ENCODE peak calls at places on chromosomes 11 and 22, in five cellular contexts. O is nucleus accumbens; H is GM23338; L is DMS153; P is activated CD4-positive, CD25-positive, alpha-beta regulatory T cell treated with anti-CD3 and anti-CD28 coated beads, Interleukin-2, amount 50 U/mL, for 16 hours. Y is an unnamed sample.

GRCh38 chr11:35619754-35620640 is 1.7 kb downstream of the FJX1 start:
- DNase-seq in H (peak), L (no peak), O (peak), P (no peak), Y (peak)

GRCh38 chr11:64489831-64490441 is 101.1 kb upstream of the SLC22A12 start:
- DNase-seq in H (peak), O (peak), P (no peak), L (peak), Y (peak)

GRCh38 chr11:64019106-64020031 is 16.4 kb upstream of the FLRT1 start:
- DNase-seq in L (no peak), O (no peak), H (no peak), P (no peak), Y (no peak)

GRCh38 chr11:623349-623869 is 1.3 kb downstream of the CDHR5 start:
- DNase-seq in O (no peak), H (no peak), L (no peak), P (no peak), Y (no peak)

GRCh38 chr11:130381317-130381716 is 47.1 kb downstream of the ADAMTS8 start:
- DNase-seq in L (no peak), P (no peak), H (no peak), O (no peak), Y (no peak)

GRCh38 chr11:17744151-17744940 is 9.8 kb downstream of the KCNC1 start:
- DNase-seq in P (no peak), L (no peak), H (no peak), O (no peak), Y (no peak)

GRCh38 chr11:102452461-102453285 is at the start of gene TMEM123:
- DNase-seq in H (peak), L (peak), O (peak), P (peak), Y (peak)

GRCh38 chr11:128420277-128420676 is 167.1 kb downstream of the ETS1 start:
- DNase-seq in O (no peak), P (no peak), H (no peak), L (no peak), Y (no peak)

GRCh38 chr11:13210424-13210823 is 67.2 kb upstream of the BMAL1 start:
- DNase-seq in P (no peak), L (peak), H (peak), O (no peak), Y (peak)

GRCh38 chr22:30224161-30224857 is 22.2 kb downstream of the LIF start:
- DNase-seq in H (no peak), L (no peak), P (no peak), O (no peak), Y (no peak)

GRCh38 chr22:43620197-43620596 is 191.9 kb downstream of the EFCAB6 start:
- DNase-seq in L (no peak), P (no peak), O (no peak), H (no peak), Y (no peak)

GRCh38 chr22:50089231-50090140 is at the start of gene MOV10L1:
- DNase-seq in L (no peak), O (no peak), H (peak), P (no peak), Y (peak)

GRCh38 chr11:69162505-69162904 is 6.8 kb downstream of the SMIM38 start:
- DNase-seq in L (no peak), P (no peak), H (no peak), O (no peak), Y (no peak)

GRCh38 chr11:67441731-67442401 is 1.4 kb downstream of the CORO1B start:
- DNase-seq in P (no peak), H (no peak), O (no peak), L (no peak), Y (no peak)

GRCh38 chr11:116244889-116245288 is 527.9 kb downstream of the BUD13 start:
- DNase-seq in P (no peak), L (no peak), O (no peak), H (no peak), Y (no peak)

GRCh38 chr11:117868088-117868487 is 8.4 kb downstream of the FXYD6 start:
- DNase-seq in O (no peak), H (no peak), L (no peak), P (no peak), Y (no peak)

GRCh38 chr11:68974421-68975194 is 6.2 kb downstream of the MRGPRD start:
- DNase-seq in P (no peak), O (no peak), H (peak), L (no peak), Y (peak)